ENCODE peak calls at places on chromosomes 7 and 10, in four cellular contexts. M is colonic mucosa, E is body of pancreas, V is prostate gland. Y is an unnamed sample. For H3K9me3, the result is how much of the 10 kb centered on the place peaks cover.

GRCh38 chr10:98208925-98209324 is 59.1 kb downstream of the LOXL4 start:
- DNase-seq in M (no peak), E (no peak), V (no peak), Y (no peak)

GRCh38 chr7:90485734-90486316 is 16.4 kb downstream of the PTTG1IP2 start:
- DNase-seq in M (no peak), E (no peak), V (no peak), Y (no peak)

GRCh38 chr7:107122483-107122882 is 46.3 kb upstream of the HBP1 start:
- DNase-seq in M (no peak), E (no peak), V (no peak), Y (no peak)

GRCh38 chr10:25907247-25907646 is 26.8 kb upstream of the MYO3A start:
- DNase-seq in M (no peak), E (no peak), V (no peak), Y (no peak)

GRCh38 chr10:14588084-14588937 is 186.4 kb downstream of the FAM107B start:
- DNase-seq in M (no peak), E (peak), V (no peak), Y (no peak)

GRCh38 chr7:134789967-134790685 is 10.7 kb downstream of the CALD1 start:
- DNase-seq in M (peak), E (peak), V (no peak), Y (no peak)

GRCh38 chr10:2883238-2883637 is 184.1 kb upstream of the PFKP start:
- DNase-seq in M (no peak), E (no peak), V (no peak), Y (no peak)

GRCh38 chr10:50396491-50397311 is 145.4 kb upstream of the ASAH2 start:
- DNase-seq in M (no peak), E (no peak), V (no peak), Y (no peak)

GRCh38 chr10:109961181-109962001 is 38.1 kb upstream of the XPNPEP1 start:
- DNase-seq in M (peak), E (peak), V (no peak), Y (no peak)

GRCh38 chr7:106284516-106285050 is at the start of gene NAMPT:
- DNase-seq in M (peak), E (peak), V (peak), Y (peak)

GRCh38 chr7:45402480-45403218 is 171.5 kb upstream of the ADCY1 start:
- DNase-seq in M (no peak), E (peak), V (no peak), Y (no peak)

GRCh38 chr10:132168571-132169030 is 18.1 kb upstream of the DPYSL4 start:
- DNase-seq in M (no peak), E (no peak), V (no peak), Y (no peak)

GRCh38 chr7:132286836-132287235 is 289.4 kb downstream of the PLXNA4 start:
- DNase-seq in M (no peak), E (no peak), V (no peak), Y (no peak)

GRCh38 chr7:130371059-130371458 is 9.2 kb upstream of the CPA1 start:
- DNase-seq in M (no peak), E (peak), V (no peak), Y (peak)

GRCh38 chr7:98647326-98647725 is 30.2 kb downstream of the NPTX2 start:
- DNase-seq in M (no peak), E (no peak), V (no peak), Y (no peak)

GRCh38 chr10:17981201-17981600 is 29.5 kb downstream of the SLC39A12 start:
- DNase-seq in M (no peak), E (no peak), V (no peak), Y (no peak)

GRCh38 chr7:110922906-110923305 is 168.0 kb upstream of the LRRN3 start:
- DNase-seq in M (no peak), E (no peak), V (no peak), Y (no peak)

GRCh38 chr7:30281791-30282190 is 2.6 kb upstream of the ZNRF2 start:
- DNase-seq in M (peak), E (no peak), V (no peak), Y (no peak)

GRCh38 chr7:30280631-30281030 is 3.8 kb upstream of the ZNRF2 start:
- DNase-seq in M (no peak), E (no peak), V (no peak), Y (no peak)

GRCh38 chr7:30281263-30281662 is 3.1 kb upstream of the ZNRF2 start:
- DNase-seq in M (no peak), E (no peak), V (no peak), Y (no peak)

GRCh38 chr7:30284298-30285066 is at the start of gene ZNRF2:
- DNase-seq in M (peak), E (peak), V (peak), Y (peak)

DNA sequence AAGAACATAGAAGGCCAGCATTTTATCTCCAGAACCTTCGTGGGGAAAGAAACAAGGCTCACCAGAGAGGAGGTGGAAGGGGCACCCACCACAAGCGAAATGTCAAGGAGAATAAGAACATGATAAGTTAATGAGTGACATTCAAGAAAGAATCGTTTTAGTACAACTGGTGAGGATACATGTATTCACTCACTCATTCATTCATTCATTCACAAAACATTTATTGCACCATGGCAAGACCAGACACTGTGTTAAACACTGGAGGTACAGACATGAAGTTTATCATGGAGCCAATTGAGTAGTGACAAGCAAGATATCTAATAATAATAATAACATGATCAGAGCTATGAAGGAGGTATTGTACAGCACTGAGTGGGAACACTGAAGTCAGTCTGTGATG is 1.7 kb upstream of the ZNRF2 start:
- DNase-seq in M (no peak), E (no peak), V (no peak), Y (no peak)
- H3K27ac ChIP-seq in M (peak), E (no peak), V (no peak), Y (no peak)

GRCh38 chr7:149877890-149878522 is 4.2 kb downstream of the ATP6V0E2 start:
- DNase-seq in M (peak), E (no peak), V (no peak), Y (no peak)

GRCh38 chr7:149879801-149880738 is 6.3 kb downstream of the ATP6V0E2 start:
- DNase-seq in M (peak), E (no peak), V (peak), Y (no peak)

GRCh38 chr7:149879271-149879711 is 5.5 kb downstream of the ATP6V0E2 start:
- DNase-seq in M (peak), E (no peak), V (peak), Y (no peak)

GRCh38 chr7:149880871-149881301 is 7.1 kb downstream of the ATP6V0E2 start:
- DNase-seq in M (peak), E (no peak), V (peak), Y (peak)

DNA sequence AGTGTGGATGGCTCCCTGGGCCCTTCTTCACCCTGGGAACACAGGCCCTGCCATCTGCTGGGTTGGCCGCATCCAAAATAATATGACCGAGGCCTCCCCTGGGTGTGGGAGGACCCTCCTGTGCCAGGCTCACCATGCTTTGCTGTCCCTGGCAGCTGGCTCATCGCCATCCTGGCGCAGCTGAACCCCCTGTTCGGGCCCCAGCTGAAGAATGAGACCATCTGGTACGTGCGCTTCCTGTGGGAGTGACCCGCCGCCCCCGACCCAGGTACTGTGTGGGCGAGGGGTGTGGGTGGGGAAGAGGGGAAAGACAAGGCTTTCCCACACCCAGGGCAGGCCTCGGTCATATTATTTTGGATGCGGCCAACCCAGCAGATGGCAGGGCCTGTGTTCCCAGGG is 4.8 kb downstream of the ATP6V0E2 start:
- DNase-seq in M (no peak), E (no peak), V (peak), Y (no peak)
- H3K4me3 ChIP-seq in M (no peak), E (no peak), V (no peak), Y (no peak)

GRCh38 chr7:158301221-158301620 is 286.4 kb downstream of the PTPRN2 start:
- DNase-seq in M (no peak), E (no peak), V (no peak), Y (no peak)
- H3K9me3 ChIP-seq in M (under half), E (under half), V (under half), Y (under half)

DNA sequence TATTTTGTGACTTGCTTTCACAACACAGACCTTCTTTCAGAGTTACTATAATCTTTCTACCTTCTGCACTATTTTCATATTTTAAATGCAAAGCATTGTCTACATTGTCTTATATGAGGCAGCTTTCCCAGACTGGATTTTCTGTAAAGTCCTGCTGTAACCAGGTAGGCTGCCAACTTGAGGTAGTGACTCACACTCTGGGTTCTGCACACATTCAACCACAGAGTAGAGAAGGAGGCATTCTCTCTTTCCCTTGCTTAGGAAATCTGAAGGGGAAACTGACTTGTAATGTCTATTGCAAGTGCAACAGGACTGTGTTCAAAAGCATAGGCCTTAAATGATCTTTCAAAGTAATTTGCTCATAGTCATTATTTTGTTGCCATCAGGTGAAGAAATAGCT is 461.4 kb downstream of the GRM8 start:
- DNase-seq in M (no peak), E (no peak), V (no peak), Y (no peak)
- H3K27ac ChIP-seq in M (no peak), E (no peak), V (no peak), Y (no peak)

DNA sequence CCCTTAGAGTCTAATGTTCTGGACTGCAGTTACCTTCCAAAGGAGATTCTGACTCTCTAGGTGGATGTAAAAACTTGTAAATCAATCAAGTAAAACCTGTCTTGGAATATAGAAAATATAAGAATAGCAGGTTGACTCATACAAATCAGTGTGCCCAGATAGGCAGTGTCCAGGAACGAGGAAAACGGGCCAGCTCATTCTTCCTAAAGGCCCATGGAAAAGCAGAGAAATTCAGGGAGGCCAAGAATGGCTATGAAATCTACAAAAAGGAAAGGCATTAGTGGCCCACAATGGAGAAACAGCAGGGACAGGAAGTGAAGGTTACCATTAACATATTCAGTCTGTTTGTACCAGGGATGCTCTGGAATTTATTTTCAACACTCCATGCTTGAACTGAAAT is 14.9 kb downstream of the GLI3 start:
- DNase-seq in M (no peak), E (no peak), V (no peak), Y (no peak)
- H3K4me3 ChIP-seq in M (no peak), E (no peak), V (no peak), Y (no peak)